ENCODE peak calls at places on chromosomes 3 and 15, in seven cellular contexts. One of them, this sample, is unnamed.

GRCh38 chr3:85862893-85863455 is 904.2 kb downstream of the CADM2 start:
- DNase-seq in left ventricle myocardium inferior: no peak
- DNase-seq in foreskin keratinocyte: no peak
- DNase-seq in neural progenitor cell: no peak
- DNase-seq in fibroblast of lung: no peak
- DNase-seq in breast epithelium: no peak
- DNase-seq in upper lobe of left lung: no peak
- DNase-seq in this sample: no peak

GRCh38 chr3:50338989-50339388 is 1.6 kb downstream of the RASSF1 start:
- DNase-seq in left ventricle myocardium inferior: no peak
- DNase-seq in foreskin keratinocyte: no peak
- DNase-seq in neural progenitor cell: no peak
- DNase-seq in fibroblast of lung: no peak
- DNase-seq in breast epithelium: no peak
- DNase-seq in upper lobe of left lung: no peak
- DNase-seq in this sample: no peak

GRCh38 chr15:99343836-99344551 is 92.7 kb downstream of the LRRC28 start:
- DNase-seq in left ventricle myocardium inferior: peak; percentile 34
- DNase-seq in foreskin keratinocyte: no peak
- DNase-seq in neural progenitor cell: peak; percentile 54
- DNase-seq in fibroblast of lung: peak; percentile 16
- DNase-seq in breast epithelium: no peak
- DNase-seq in upper lobe of left lung: peak; percentile 69
- DNase-seq in this sample: peak; percentile 48

GRCh38 chr15:71501344-71502128 is 308.8 kb upstream of the NR2E3 start:
- DNase-seq in left ventricle myocardium inferior: no peak
- DNase-seq in foreskin keratinocyte: no peak
- DNase-seq in neural progenitor cell: no peak
- DNase-seq in fibroblast of lung: no peak
- DNase-seq in breast epithelium: peak; percentile 35
- DNase-seq in upper lobe of left lung: no peak
- DNase-seq in this sample: no peak

GRCh38 chr15:62739082-62739481 is 303.5 kb upstream of the TPM1 start:
- DNase-seq in left ventricle myocardium inferior: no peak
- DNase-seq in foreskin keratinocyte: peak; percentile 89
- DNase-seq in neural progenitor cell: no peak
- DNase-seq in fibroblast of lung: peak; percentile 92
- DNase-seq in breast epithelium: no peak
- DNase-seq in upper lobe of left lung: no peak
- DNase-seq in this sample: no peak

GRCh38 chr3:1734494-1735122 is 364.1 kb upstream of the CNTN4 start:
- DNase-seq in left ventricle myocardium inferior: no peak
- DNase-seq in foreskin keratinocyte: peak; percentile 75
- DNase-seq in neural progenitor cell: no peak
- DNase-seq in fibroblast of lung: no peak
- DNase-seq in breast epithelium: no peak
- DNase-seq in upper lobe of left lung: no peak
- DNase-seq in this sample: no peak

GRCh38 chr3:74613566-74613965 is 893 bp downstream of the CNTN3 start:
- DNase-seq in left ventricle myocardium inferior: no peak
- DNase-seq in foreskin keratinocyte: no peak
- DNase-seq in neural progenitor cell: peak; percentile 23
- DNase-seq in fibroblast of lung: no peak
- DNase-seq in breast epithelium: no peak
- DNase-seq in upper lobe of left lung: no peak
- DNase-seq in this sample: no peak

GRCh38 chr3:112004664-112005063 is 5.9 kb downstream of the TAGLN3 start:
- DNase-seq in left ventricle myocardium inferior: no peak
- DNase-seq in foreskin keratinocyte: no peak
- DNase-seq in neural progenitor cell: peak; percentile 27
- DNase-seq in fibroblast of lung: no peak
- DNase-seq in breast epithelium: no peak
- DNase-seq in upper lobe of left lung: no peak
- DNase-seq in this sample: no peak

GRCh38 chr15:33089165-33089877 is 105.2 kb downstream of the FMN1 start:
- DNase-seq in left ventricle myocardium inferior: no peak
- DNase-seq in foreskin keratinocyte: no peak
- DNase-seq in neural progenitor cell: no peak
- DNase-seq in fibroblast of lung: no peak
- DNase-seq in breast epithelium: no peak
- DNase-seq in upper lobe of left lung: no peak
- DNase-seq in this sample: no peak

DNA sequence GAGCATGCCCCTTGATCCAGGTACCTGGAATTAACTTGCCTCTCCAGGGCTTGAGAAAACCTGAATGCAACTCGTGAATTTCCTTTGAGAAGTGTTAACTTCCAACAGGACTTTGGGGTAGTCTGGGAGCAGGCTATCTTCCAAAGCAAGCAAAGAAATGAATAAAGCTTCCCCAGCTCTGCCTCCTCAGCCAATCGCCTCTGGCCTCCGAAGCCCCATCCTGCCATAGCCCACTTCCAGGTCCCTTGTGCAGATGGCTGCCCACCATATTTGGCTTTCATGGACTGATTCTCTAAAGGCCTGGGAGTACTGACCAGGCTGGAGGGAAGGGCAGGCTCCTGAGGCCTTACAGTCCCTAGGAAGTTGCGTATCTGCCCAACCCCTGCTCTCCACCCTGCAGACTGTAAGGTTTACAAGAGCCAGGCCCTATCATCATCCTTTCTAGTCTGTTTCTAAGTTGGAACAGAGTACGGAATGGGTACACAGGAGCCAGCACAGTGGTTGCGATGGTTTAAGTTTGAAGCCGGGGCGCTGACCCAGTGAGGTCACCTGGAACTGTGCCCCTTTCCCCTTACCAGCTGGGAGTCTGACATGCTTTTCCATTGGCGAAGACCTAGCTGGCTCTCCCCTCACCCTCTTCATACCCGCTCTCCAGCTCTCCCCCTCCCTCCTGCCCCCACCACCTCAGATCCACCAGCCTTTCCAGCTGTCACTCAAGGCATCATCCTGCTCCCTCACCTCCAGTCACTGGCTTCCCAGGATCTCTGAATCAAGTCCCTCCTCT is 1.1 kb upstream of the PML start:
- DNase-seq in left ventricle myocardium inferior: no peak
- DNase-seq in foreskin keratinocyte: no peak
- DNase-seq in neural progenitor cell: no peak
- DNase-seq in fibroblast of lung: no peak
- DNase-seq in breast epithelium: no peak
- DNase-seq in upper lobe of left lung: no peak
- DNase-seq in this sample: no peak
- H3K4me1 ChIP-seq in left ventricle myocardium inferior: peaks cover 95% of the 10 kb centered on the region
- H3K4me1 ChIP-seq in foreskin keratinocyte: peaks cover 23% of the 10 kb centered on the region
- H3K4me1 ChIP-seq in neural progenitor cell: peaks cover 23% of the 10 kb centered on the region
- H3K4me1 ChIP-seq in fibroblast of lung: peaks cover 36% of the 10 kb centered on the region
- H3K4me1 ChIP-seq in breast epithelium: peaks cover 15% of the 10 kb centered on the region
- H3K4me1 ChIP-seq in upper lobe of left lung: peaks cover 87% of the 10 kb centered on the region
- H3K4me1 ChIP-seq in this sample: no peaks in the 10 kb centered on the region

DNA sequence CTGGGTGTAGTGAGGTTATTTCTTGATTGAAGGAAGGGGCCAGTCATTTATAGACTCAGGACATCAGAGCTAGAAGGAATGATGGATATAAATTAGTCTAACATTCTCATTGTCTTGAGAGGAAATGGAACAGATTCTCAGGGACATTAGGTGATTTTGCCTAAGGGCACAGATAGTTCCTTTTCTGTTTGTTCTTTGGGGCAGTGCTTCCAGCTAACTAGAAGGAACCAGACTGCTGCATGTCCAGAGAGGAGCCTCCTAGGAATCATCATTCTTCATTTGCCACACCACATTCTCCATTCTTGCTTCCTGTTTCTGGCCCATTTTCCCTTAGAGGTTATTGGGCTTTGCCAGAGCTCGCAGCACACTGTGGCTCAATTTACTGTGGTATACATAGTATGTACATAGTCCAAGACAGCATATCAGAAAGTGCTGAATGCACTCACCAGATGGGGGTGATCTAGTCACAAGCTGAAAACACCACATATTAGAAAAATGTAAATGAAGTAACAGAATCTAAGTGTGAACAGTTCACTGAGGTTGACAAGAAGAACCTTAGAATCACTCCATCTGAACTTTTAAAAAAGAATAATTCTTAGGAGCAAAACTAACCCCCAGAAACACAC is 62.7 kb upstream of the MYZAP start:
- DNase-seq in left ventricle myocardium inferior: no peak
- DNase-seq in foreskin keratinocyte: no peak
- DNase-seq in neural progenitor cell: no peak
- DNase-seq in fibroblast of lung: no peak
- DNase-seq in breast epithelium: no peak
- DNase-seq in upper lobe of left lung: no peak
- DNase-seq in this sample: no peak
- H3K27ac ChIP-seq in left ventricle myocardium inferior: no peak overlapping the region
- H3K27ac ChIP-seq in foreskin keratinocyte: no peak overlapping the region
- H3K27ac ChIP-seq in neural progenitor cell: no peak overlapping the region
- H3K27ac ChIP-seq in fibroblast of lung: no peak overlapping the region
- H3K27ac ChIP-seq in breast epithelium: no peak overlapping the region
- H3K27ac ChIP-seq in upper lobe of left lung: no peak overlapping the region
- H3K27ac ChIP-seq in this sample: no peak overlapping the region

GRCh38 chr3:196639517-196640500 is at the start of gene NRROS:
- DNase-seq in left ventricle myocardium inferior: peak; percentile 74
- DNase-seq in foreskin keratinocyte: no peak
- DNase-seq in neural progenitor cell: peak; percentile 75
- DNase-seq in fibroblast of lung: peak; percentile 51
- DNase-seq in breast epithelium: peak; percentile 37
- DNase-seq in upper lobe of left lung: peak; percentile 93
- DNase-seq in this sample: peak; percentile 86
- H3K4me1 ChIP-seq in left ventricle myocardium inferior: peaks cover 29% of the 10 kb centered on the region
- H3K4me1 ChIP-seq in foreskin keratinocyte: no peaks in the 10 kb centered on the region
- H3K4me1 ChIP-seq in neural progenitor cell: peaks cover 19% of the 10 kb centered on the region
- H3K4me1 ChIP-seq in fibroblast of lung: no peaks in the 10 kb centered on the region
- H3K4me1 ChIP-seq in breast epithelium: no peaks in the 10 kb centered on the region
- H3K4me1 ChIP-seq in upper lobe of left lung: peaks cover 42% of the 10 kb centered on the region
- H3K4me1 ChIP-seq in this sample: no peaks in the 10 kb centered on the region

DNA sequence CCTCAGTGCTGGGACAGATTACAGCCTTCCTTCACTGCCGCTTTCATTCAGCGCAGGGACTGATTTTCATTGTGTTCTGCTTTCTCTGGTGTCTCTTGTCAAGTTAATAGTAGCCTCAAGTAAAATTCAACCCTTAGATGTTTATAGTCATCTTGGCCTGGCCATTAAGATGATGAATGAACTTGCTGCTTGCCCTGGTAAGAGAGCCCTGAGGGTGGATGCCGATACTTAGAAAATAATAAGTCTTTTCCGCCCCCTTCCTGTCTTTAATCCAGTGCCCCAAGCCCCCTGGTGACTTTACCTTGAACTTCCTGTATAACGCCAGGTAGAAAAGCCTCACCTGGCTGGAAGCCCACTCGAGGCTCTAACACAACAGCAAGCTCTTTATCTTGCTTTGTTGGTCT is 167.9 kb upstream of the CTDSPL start:
- DNase-seq in left ventricle myocardium inferior: no peak
- DNase-seq in foreskin keratinocyte: no peak
- DNase-seq in neural progenitor cell: no peak
- DNase-seq in fibroblast of lung: no peak
- DNase-seq in breast epithelium: no peak
- DNase-seq in upper lobe of left lung: no peak
- DNase-seq in this sample: no peak
- H3K27ac ChIP-seq in left ventricle myocardium inferior: no peak overlapping the region
- H3K27ac ChIP-seq in foreskin keratinocyte: no peak overlapping the region
- H3K27ac ChIP-seq in neural progenitor cell: no peak overlapping the region
- H3K27ac ChIP-seq in fibroblast of lung: no peak overlapping the region
- H3K27ac ChIP-seq in breast epithelium: peak overlapping the region; percentile 58
- H3K27ac ChIP-seq in upper lobe of left lung: peak overlapping the region; percentile 35
- H3K27ac ChIP-seq in this sample: no peak overlapping the region

GRCh38 chr3:36901588-36901987 is 43.3 kb downstream of the TRANK1 start:
- DNase-seq in left ventricle myocardium inferior: no peak
- DNase-seq in foreskin keratinocyte: no peak
- DNase-seq in neural progenitor cell: no peak
- DNase-seq in fibroblast of lung: no peak
- DNase-seq in breast epithelium: no peak
- DNase-seq in upper lobe of left lung: no peak
- DNase-seq in this sample: no peak
- H3K4me1 ChIP-seq in left ventricle myocardium inferior: peaks cover 3% of the 10 kb centered on the region
- H3K4me1 ChIP-seq in foreskin keratinocyte: no peaks in the 10 kb centered on the region
- H3K4me1 ChIP-seq in neural progenitor cell: no peaks in the 10 kb centered on the region
- H3K4me1 ChIP-seq in fibroblast of lung: peaks cover 1% of the 10 kb centered on the region
- H3K4me1 ChIP-seq in breast epithelium: no peaks in the 10 kb centered on the region
- H3K4me1 ChIP-seq in upper lobe of left lung: peaks cover 18% of the 10 kb centered on the region
- H3K4me1 ChIP-seq in this sample: peaks cover 2% of the 10 kb centered on the region

GRCh38 chr15:95875141-95875643 is 455.3 kb upstream of the NR2F2 start:
- DNase-seq in left ventricle myocardium inferior: no peak
- DNase-seq in foreskin keratinocyte: peak; percentile 37
- DNase-seq in neural progenitor cell: no peak
- DNase-seq in fibroblast of lung: peak; percentile 64
- DNase-seq in breast epithelium: peak; percentile 55
- DNase-seq in upper lobe of left lung: no peak
- DNase-seq in this sample: no peak
- H3K27ac ChIP-seq in left ventricle myocardium inferior: no peak overlapping the region
- H3K27ac ChIP-seq in foreskin keratinocyte: no peak overlapping the region
- H3K27ac ChIP-seq in neural progenitor cell: no peak overlapping the region
- H3K27ac ChIP-seq in fibroblast of lung: no peak overlapping the region
- H3K27ac ChIP-seq in breast epithelium: peak overlapping the region; percentile 56
- H3K27ac ChIP-seq in upper lobe of left lung: no peak overlapping the region
- H3K27ac ChIP-seq in this sample: peak overlapping the region; percentile 75

This sample was measured in aorta.